ENCODE peak calls at places on chromosomes 11 and 22, in four cellular contexts. W is HFFc6, N is anterior cingulate cortex, J is iPS DF 6.9. E is an unnamed sample.
A peak's percentile ranks its signal among the peaks of the same experiment; 100 is the strongest.

GRCh38 chr11:75308986-75309385 is 42.5 kb downstream of the ARRB1 start:
- DNase-seq in W (no peak), J (no peak), N (no peak), E (peak; percentile 8)

GRCh38 chr22:25282671-25283561 is 63.5 kb downstream of the CRYBB2 start:
- DNase-seq in N (no peak), W (no peak), J (peak; percentile 70), E (no peak)

GRCh38 chr11:64863381-64864060 is 14.9 kb downstream of the EHD1 start:
- DNase-seq in J (no peak), N (no peak), W (no peak), E (no peak)

GRCh38 chr22:28279888-28280287 is 360.8 kb upstream of the PITPNB start:
- DNase-seq in J (no peak), W (peak; percentile 2), N (no peak), E (no peak)

GRCh38 chr11:12704049-12704448 is 29.8 kb downstream of the TEAD1 start:
- DNase-seq in N (no peak), W (peak; percentile 84), J (no peak), E (no peak)

GRCh38 chr11:76096552-76096951 is 109.8 kb downstream of the WNT11 start:
- DNase-seq in W (no peak), N (no peak), J (no peak), E (no peak)

GRCh38 chr11:30351061-30351460 is 28.2 kb downstream of the ARL14EP start:
- DNase-seq in W (no peak), N (no peak), J (no peak), E (no peak)

GRCh38 chr11:63595296-63595695 is 18.9 kb downstream of the PLAAT3 start:
- DNase-seq in N (no peak), W (no peak), J (no peak), E (no peak)

GRCh38 chr11:44017443-44018126 is 30.2 kb upstream of the ACCSL start:
- DNase-seq in N (no peak), J (no peak), W (no peak), E (no peak)

GRCh38 chr11:108914981-108915380 is 250.1 kb downstream of the DDX10 start:
- DNase-seq in J (no peak), N (no peak), W (no peak), E (no peak)

GRCh38 chr11:112315057-112315720 is 54.5 kb upstream of the PLET1 start:
- DNase-seq in J (no peak), N (no peak), W (no peak), E (no peak)

GRCh38 chr11:19756675-19757475 is 44.2 kb downstream of the NAV2 start:
- DNase-seq in N (no peak), W (no peak), J (no peak), E (peak; percentile 20)

GRCh38 chr11:131354251-131354701 is 16.1 kb upstream of the NTM start:
- DNase-seq in W (no peak), J (no peak), N (no peak), E (no peak)

GRCh38 chr22:27682438-27682837 is 119.1 kb downstream of the MN1 start:
- DNase-seq in N (no peak), W (no peak), J (no peak), E (no peak)

GRCh38 chr11:3044004-3044403 is 13.2 kb downstream of the CARS1 start:
- DNase-seq in N (no peak), W (no peak), J (no peak), E (peak; percentile 78)

GRCh38 chr11:88455974-88456373 is 118.4 kb upstream of the CTSC start:
- DNase-seq in N (no peak), J (no peak), W (no peak), E (no peak)

GRCh38 chr11:28146123-28146751 is 38.0 kb downstream of the METTL15 start:
- DNase-seq in J (no peak), N (no peak), W (peak; percentile 84), E (no peak)

GRCh38 chr22:38834991-38835390 is 8.8 kb downstream of the NPTXR start:
- DNase-seq in N (no peak), J (no peak), W (no peak), E (peak; percentile 8)

GRCh38 chr11:69274531-69275016 is 19.4 kb upstream of the MYEOV start:
- DNase-seq in W (no peak), N (no peak), J (no peak), E (no peak)

GRCh38 chr11:70281114-70281729 is 10.7 kb downstream of the PPFIA1 start:
- DNase-seq in W (peak; percentile 20), N (no peak), J (no peak), E (no peak)

GRCh38 chr11:39374963-39375698 is 2084.3 kb downstream of the LRRC4C start:
- DNase-seq in J (no peak), N (no peak), W (peak; percentile 31), E (no peak)

GRCh38 chr11:77093987-77094840 is 8.4 kb upstream of the OMP start:
- DNase-seq in J (no peak), W (no peak), N (no peak), E (peak; percentile 29)

GRCh38 chr11:130817608-130817944 is 98.7 kb downstream of the SNX19 start:
- DNase-seq in N (no peak), W (peak; percentile 42), J (no peak), E (no peak)

GRCh38 chr11:10670099-10670498 is 23.5 kb downstream of the IRAG1 start:
- DNase-seq in W (no peak), N (no peak), J (no peak), E (no peak)

GRCh38 chr11:65817815-65818680 is 15.7 kb upstream of the SNX32 start:
- DNase-seq in J (peak; percentile 54), W (peak; percentile 76), N (peak; percentile 66), E (peak; percentile 95)

GRCh38 chr11:116217441-116217840 is 555.3 kb downstream of the BUD13 start:
- DNase-seq in N (no peak), J (no peak), W (no peak), E (no peak)

GRCh38 chr22:47392054-47392347 is 629.6 kb downstream of the TBC1D22A start:
- DNase-seq in N (no peak), J (no peak), W (no peak), E (no peak)

GRCh38 chr22:28442951-28443876 is 236.4 kb downstream of the TTC28 start:
- DNase-seq in W (peak; percentile 66), J (peak; percentile 47), N (peak; percentile 23), E (peak; percentile 73)

GRCh38 chr22:18145676-18146388 is 4.1 kb upstream of the USP18 start:
- DNase-seq in N (no peak), J (no peak), W (no peak), E (no peak)

GRCh38 chr11:58923300-58923788 is 15.9 kb upstream of the GLYATL1 start:
- DNase-seq in W (peak; percentile 37), J (no peak), N (no peak), E (no peak)

GRCh38 chr22:24455039-24455438 is 27.6 kb downstream of the ADORA2A start:
- DNase-seq in N (no peak), W (no peak), J (no peak), E (no peak)

GRCh38 chr22:49081261-49081666 is 746.4 kb downstream of the BRD1 start:
- DNase-seq in J (no peak), N (no peak), W (no peak), E (no peak)

GRCh38 chr22:40042312-40042711 is 47.6 kb downstream of the FAM83F start:
- DNase-seq in N (no peak), W (no peak), J (no peak), E (no peak)

GRCh38 chr11:66676931-66677598 is 622 bp downstream of the RBM4B start:
- DNase-seq in N (no peak), W (no peak), J (no peak), E (no peak)

GRCh38 chr11:120890921-120891320 is 133.0 kb upstream of the TBCEL start:
- DNase-seq in J (no peak), N (no peak), W (no peak), E (no peak)

GRCh38 chr11:19955660-19956059 is 204.6 kb downstream of the DBX1 start:
- DNase-seq in J (no peak), W (no peak), N (no peak), E (no peak)

GRCh38 chr11:128627666-128628342 is 40.4 kb upstream of the ETS1 start:
- DNase-seq in W (no peak), N (no peak), J (no peak), E (no peak)

GRCh38 chr11:71563401-71563800 is 2.0 kb upstream of the KRTAP5-10 start:
- DNase-seq in W (peak; percentile 80), J (peak; percentile 31), N (no peak), E (no peak)

GRCh38 chr11:12771875-12772274 is 97.7 kb downstream of the TEAD1 start:
- DNase-seq in J (no peak), W (peak; percentile 42), N (no peak), E (no peak)

GRCh38 chr22:42788021-42788420 is 67.4 kb upstream of the A4GALT start:
- DNase-seq in J (no peak), W (no peak), N (no peak), E (no peak)

E was measured in psoas muscle.